ENCODE peak calls at places on chromosomes 16 and 17, in eight cellular contexts. M is stimulated activated CD8-positive, alpha-beta memory T cell treated with anti-CD3 and anti-CD28 coated beads, Interleukin-15, amount 100 ng/mL, for 24 hours; W is HTR-8/SVneo; D is activated CD8-positive, alpha-beta T cell treated with anti-CD3 and anti-CD28 coated beads, Interleukin-2, amount 10 ng/mL, durations not matched to agents 7 days and 5 days; P is RCC 7860; V is HCT116; L is KBM-7; A is lower leg skin. R is an unnamed sample.
A peak's percentile ranks its signal among the peaks of the same experiment; 100 is the strongest.

GRCh38 chr17:69960755-69961154 is 114.3 kb upstream of the KCNJ16 start:
- DNase-seq in A (no peak), W (no peak), M (no peak), P (no peak), L (no peak), D (no peak), V (no peak), R (no peak)

GRCh38 chr16:89200850-89201466 is 621 bp upstream of the SLC22A31 start:
- DNase-seq in P (no peak), W (no peak), A (no peak), M (no peak), L (no peak), V (no peak), D (no peak), R (peak; percentile 4)

GRCh38 chr17:37762669-37763068 is 17.8 kb upstream of the HNF1B start:
- DNase-seq in M (no peak), A (no peak), D (no peak), V (no peak), W (no peak), L (no peak), P (no peak), R (no peak)

GRCh38 chr17:47736501-47737211 is 3.6 kb downstream of the TBX21 start:
- DNase-seq in L (no peak), P (no peak), D (peak; percentile 25), W (no peak), A (peak; percentile 60), M (no peak), V (no peak), R (no peak)

GRCh38 chr17:50892101-50892776 is 26.1 kb upstream of the TOB1 start:
- DNase-seq in V (no peak), A (no peak), L (no peak), D (no peak), P (no peak), W (no peak), M (no peak), R (no peak)

GRCh38 chr17:44209786-44210341 is 9.6 kb downstream of the UBTF start:
- DNase-seq in V (no peak), A (no peak), W (no peak), M (no peak), L (no peak), D (peak; percentile 33), P (peak; percentile 33), R (no peak)

GRCh38 chr16:24430937-24431760 is 108.2 kb upstream of the RBBP6 start:
- DNase-seq in P (peak; percentile 22), L (no peak), W (peak; percentile 8), A (no peak), D (no peak), V (no peak), M (no peak), R (peak; percentile 77)

GRCh38 chr16:10988164-10988803 is 43.9 kb downstream of the CLEC16A start:
- DNase-seq in V (no peak), W (no peak), D (peak; percentile 78), M (peak; percentile 17), L (peak; percentile 28), A (no peak), P (no peak), R (no peak)

GRCh38 chr17:45341389-45342158 is 24.8 kb upstream of the MAP3K14 start:
- DNase-seq in L (peak; percentile 17), W (peak; percentile 98), M (no peak), V (peak; percentile 66), P (peak; percentile 98), D (no peak), A (peak; percentile 87), R (peak; percentile 98)

GRCh38 chr17:68310141-68310540 is 18.8 kb downstream of the ARSG start:
- DNase-seq in D (peak; percentile 61), W (no peak), L (no peak), V (peak; percentile 67), A (no peak), M (no peak), P (no peak), R (no peak)

GRCh38 chr17:16322636-16323035 is 30.6 kb downstream of the CENPV start:
- DNase-seq in L (no peak), D (no peak), W (no peak), A (no peak), V (no peak), P (no peak), M (no peak), R (no peak)

GRCh38 chr16:15879255-15879804 is 9.1 kb downstream of the CEP20 start:
- DNase-seq in W (peak; percentile 41), P (peak; percentile 74), D (no peak), L (no peak), V (no peak), A (no peak), M (no peak), R (peak; percentile 67)

GRCh38 chr17:73787036-73787720 is 142.9 kb upstream of the SDK2 start:
- DNase-seq in L (no peak), V (no peak), P (no peak), M (no peak), W (no peak), D (no peak), A (peak; percentile 63), R (no peak)

GRCh38 chr16:4465977-4466779 is 8.2 kb downstream of the NMRAL1 start:
- DNase-seq in V (no peak), M (no peak), L (no peak), D (peak; percentile 78), W (no peak), A (no peak), P (no peak), R (no peak)

GRCh38 chr17:63015824-63016223 is 49.8 kb downstream of the TANC2 start:
- DNase-seq in W (no peak), L (no peak), V (no peak), P (no peak), M (no peak), A (no peak), D (no peak), R (no peak)

GRCh38 chr17:46143827-46144236 is 49.4 kb downstream of the KANSL1 start:
- DNase-seq in P (no peak), L (no peak), D (no peak), V (no peak), A (no peak), W (no peak), M (no peak), R (no peak)

GRCh38 chr17:3826191-3826590 is 19.9 kb downstream of the NCBP3 start:
- DNase-seq in L (no peak), W (no peak), D (no peak), P (peak; percentile 55), V (no peak), M (no peak), A (no peak), R (peak; percentile 30)

GRCh38 chr17:44952946-44953475 is 5.4 kb upstream of the KIF18B start:
- DNase-seq in W (no peak), D (no peak), A (no peak), P (no peak), V (no peak), M (no peak), L (no peak), R (no peak)

GRCh38 chr16:5736209-5736608 is 638.6 kb upstream of the EEF2KMT start:
- DNase-seq in A (no peak), D (no peak), V (no peak), P (no peak), L (no peak), M (no peak), W (no peak), R (no peak)

GRCh38 chr16:17342031-17342430 is 128.7 kb downstream of the XYLT1 start:
- DNase-seq in L (peak; percentile 73), A (no peak), P (no peak), V (no peak), W (no peak), D (peak; percentile 42), M (no peak), R (no peak)

GRCh38 chr17:4899341-4900230 is at the start of gene C17orf107:
- DNase-seq in L (no peak), A (peak; percentile 97), P (no peak), W (no peak), D (peak; percentile 87), M (peak; percentile 86), V (no peak), R (no peak)

GRCh38 chr17:68849673-68850260 is 105.4 kb downstream of the ABCA8 start:
- DNase-seq in M (no peak), A (no peak), W (no peak), P (no peak), L (no peak), V (no peak), D (no peak), R (no peak)

GRCh38 chr17:28029033-28029432 is 13.4 kb upstream of the NLK start:
- DNase-seq in M (no peak), P (no peak), W (no peak), D (no peak), A (no peak), V (no peak), L (no peak), R (no peak)

GRCh38 chr17:42272162-42272561 is 4.0 kb downstream of the STAT5B start:
- DNase-seq in M (no peak), V (no peak), W (no peak), P (no peak), L (no peak), D (no peak), A (no peak), R (no peak)

GRCh38 chr17:33151565-33151964 is 141.5 kb downstream of the ASIC2 start:
- DNase-seq in P (no peak), W (no peak), A (no peak), V (no peak), L (no peak), M (no peak), D (no peak), R (no peak)

GRCh38 chr17:27408891-27409290 is 47.4 kb upstream of the KSR1 start:
- DNase-seq in A (peak; percentile 71), D (no peak), L (no peak), W (peak; percentile 14), V (no peak), P (no peak), M (no peak), R (peak; percentile 58)

GRCh38 chr16:57373117-57373947 is 1.0 kb downstream of the CX3CL1 start:
- DNase-seq in P (peak; percentile 54), L (no peak), A (no peak), D (no peak), V (no peak), W (no peak), M (no peak), R (no peak)

GRCh38 chr17:8490256-8491023 is 54.8 kb downstream of the NDEL1 start:
- DNase-seq in V (no peak), D (no peak), L (no peak), M (no peak), W (no peak), A (peak; percentile 61), P (no peak), R (no peak)

GRCh38 chr17:55056530-55056929 is 88.0 kb downstream of the STXBP4 start:
- DNase-seq in W (no peak), L (no peak), A (no peak), M (no peak), D (no peak), P (no peak), V (no peak), R (no peak)

GRCh38 chr17:39002991-39003715 is 36.0 kb upstream of the FBXO47 start:
- DNase-seq in M (no peak), P (no peak), L (peak; percentile 73), W (no peak), D (peak; percentile 64), V (no peak), A (peak; percentile 95), R (no peak)

GRCh38 chr16:47055136-47055885 is 81.8 kb upstream of the DNAJA2 start:
- DNase-seq in A (no peak), W (no peak), M (no peak), V (no peak), L (no peak), P (no peak), D (no peak), R (no peak)

GRCh38 chr16:89404561-89404960 is 85.8 kb downstream of the ANKRD11 start:
- DNase-seq in L (no peak), W (no peak), M (no peak), P (no peak), V (no peak), D (no peak), A (no peak), R (no peak)

R was measured in Daoy.